ENCODE peak calls at places on chromosomes 6 and 20, in seven cellular contexts. One of them, this sample, is unnamed.

GRCh38 chr6:141587482-141588266 is 545.1 kb upstream of the GJE1 start:
- DNase-seq in Peyer's patch: no peak
- DNase-seq in adrenal gland: no peak
- DNase-seq in body of pancreas: no peak
- DNase-seq in HCT116: no peak
- DNase-seq in GM12878: no peak
- DNase-seq in stomach: no peak
- DNase-seq in this sample: no peak

GRCh38 chr20:10074513-10074912 is 39.7 kb downstream of the ANKEF1 start:
- DNase-seq in Peyer's patch: no peak
- DNase-seq in adrenal gland: peak; percentile 58
- DNase-seq in body of pancreas: no peak
- DNase-seq in HCT116: peak; percentile 29
- DNase-seq in GM12878: no peak
- DNase-seq in stomach: no peak
- DNase-seq in this sample: no peak

GRCh38 chr6:53725791-53726575 is 60.4 kb upstream of the KLHL31 start:
- DNase-seq in Peyer's patch: peak; percentile 83
- DNase-seq in adrenal gland: peak; percentile 85
- DNase-seq in body of pancreas: peak; percentile 84
- DNase-seq in HCT116: no peak
- DNase-seq in GM12878: no peak
- DNase-seq in stomach: peak; percentile 84
- DNase-seq in this sample: peak; percentile 76

GRCh38 chr20:2314759-2315439 is 19.1 kb downstream of the TGM3 start:
- DNase-seq in Peyer's patch: no peak
- DNase-seq in adrenal gland: peak; percentile 54
- DNase-seq in body of pancreas: no peak
- DNase-seq in HCT116: peak; percentile 65
- DNase-seq in GM12878: no peak
- DNase-seq in stomach: no peak
- DNase-seq in this sample: no peak

GRCh38 chr6:30806581-30807183 is 62.3 kb upstream of the IER3 start:
- DNase-seq in Peyer's patch: no peak
- DNase-seq in adrenal gland: no peak
- DNase-seq in body of pancreas: no peak
- DNase-seq in HCT116: peak; percentile 78
- DNase-seq in GM12878: no peak
- DNase-seq in stomach: no peak
- DNase-seq in this sample: no peak

GRCh38 chr20:44615169-44615791 is 32.9 kb downstream of the PKIG start:
- DNase-seq in Peyer's patch: no peak
- DNase-seq in adrenal gland: no peak
- DNase-seq in body of pancreas: no peak
- DNase-seq in HCT116: no peak
- DNase-seq in GM12878: no peak
- DNase-seq in stomach: no peak
- DNase-seq in this sample: no peak

GRCh38 chr6:162416845-162417537 is 310.6 kb downstream of the PRKN start:
- DNase-seq in Peyer's patch: no peak
- DNase-seq in adrenal gland: no peak
- DNase-seq in body of pancreas: no peak
- DNase-seq in HCT116: no peak
- DNase-seq in GM12878: no peak
- DNase-seq in stomach: no peak
- DNase-seq in this sample: no peak

GRCh38 chr20:15205719-15206118 is 868.3 kb upstream of the FLRT3 start:
- DNase-seq in Peyer's patch: no peak
- DNase-seq in adrenal gland: no peak
- DNase-seq in body of pancreas: no peak
- DNase-seq in HCT116: no peak
- DNase-seq in GM12878: no peak
- DNase-seq in stomach: no peak
- DNase-seq in this sample: no peak

GRCh38 chr6:20403766-20404640 is 2.3 kb downstream of the E2F3 start:
- DNase-seq in Peyer's patch: no peak
- DNase-seq in adrenal gland: peak; percentile 53
- DNase-seq in body of pancreas: no peak
- DNase-seq in HCT116: peak; percentile 12
- DNase-seq in GM12878: no peak
- DNase-seq in stomach: peak; percentile 34
- DNase-seq in this sample: no peak
- TF ChIP-seq POLR2A in Peyer's patch: no peak
- TF ChIP-seq POLR2A in adrenal gland: no peak
- TF ChIP-seq POLR2A in body of pancreas: no peak
- TF ChIP-seq POLR2A in HCT116: no peak
- TF ChIP-seq POLR2A in GM12878: no peak
- TF ChIP-seq POLR2A in stomach: no peak
- TF ChIP-seq POLR2A in this sample: no peak

GRCh38 chr6:44078219-44078794 is 48.9 kb downstream of the MRPL14 start:
- DNase-seq in Peyer's patch: no peak
- DNase-seq in adrenal gland: no peak
- DNase-seq in body of pancreas: no peak
- DNase-seq in HCT116: no peak
- DNase-seq in GM12878: no peak
- DNase-seq in stomach: no peak
- DNase-seq in this sample: no peak

GRCh38 chr6:44076016-44076365 is 51.3 kb downstream of the MRPL14 start:
- DNase-seq in Peyer's patch: no peak
- DNase-seq in adrenal gland: no peak
- DNase-seq in body of pancreas: no peak
- DNase-seq in HCT116: no peak
- DNase-seq in GM12878: no peak
- DNase-seq in stomach: no peak
- DNase-seq in this sample: no peak

GRCh38 chr6:44078795-44079671 is 48.2 kb downstream of the MRPL14 start:
- DNase-seq in Peyer's patch: peak; percentile 72
- DNase-seq in adrenal gland: peak; percentile 87
- DNase-seq in body of pancreas: peak; percentile 83
- DNase-seq in HCT116: peak; percentile 60
- DNase-seq in GM12878: no peak
- DNase-seq in stomach: peak; percentile 82
- DNase-seq in this sample: peak; percentile 74

GRCh38 chr6:44076366-44077200 is 50.7 kb downstream of the MRPL14 start:
- DNase-seq in Peyer's patch: peak; percentile 70
- DNase-seq in adrenal gland: peak; percentile 69
- DNase-seq in body of pancreas: peak; percentile 61
- DNase-seq in HCT116: no peak
- DNase-seq in GM12878: no peak
- DNase-seq in stomach: peak; percentile 74
- DNase-seq in this sample: peak; percentile 52

GRCh38 chr6:44077201-44077946 is 49.9 kb downstream of the MRPL14 start:
- DNase-seq in Peyer's patch: no peak
- DNase-seq in adrenal gland: no peak
- DNase-seq in body of pancreas: no peak
- DNase-seq in HCT116: no peak
- DNase-seq in GM12878: no peak
- DNase-seq in stomach: no peak
- DNase-seq in this sample: no peak
- H3K4me1 ChIP-seq in Peyer's patch: peaks cover 11% of the 10 kb centered on the region
- H3K4me1 ChIP-seq in adrenal gland: peaks cover 19% of the 10 kb centered on the region
- H3K4me1 ChIP-seq in body of pancreas: peaks cover 33% of the 10 kb centered on the region
- H3K4me1 ChIP-seq in HCT116: peaks cover 33% of the 10 kb centered on the region
- H3K4me1 ChIP-seq in GM12878: peaks cover 65% of the 10 kb centered on the region
- H3K4me1 ChIP-seq in stomach: peaks cover 28% of the 10 kb centered on the region
- H3K4me1 ChIP-seq in this sample: peaks cover 14% of the 10 kb centered on the region

DNA sequence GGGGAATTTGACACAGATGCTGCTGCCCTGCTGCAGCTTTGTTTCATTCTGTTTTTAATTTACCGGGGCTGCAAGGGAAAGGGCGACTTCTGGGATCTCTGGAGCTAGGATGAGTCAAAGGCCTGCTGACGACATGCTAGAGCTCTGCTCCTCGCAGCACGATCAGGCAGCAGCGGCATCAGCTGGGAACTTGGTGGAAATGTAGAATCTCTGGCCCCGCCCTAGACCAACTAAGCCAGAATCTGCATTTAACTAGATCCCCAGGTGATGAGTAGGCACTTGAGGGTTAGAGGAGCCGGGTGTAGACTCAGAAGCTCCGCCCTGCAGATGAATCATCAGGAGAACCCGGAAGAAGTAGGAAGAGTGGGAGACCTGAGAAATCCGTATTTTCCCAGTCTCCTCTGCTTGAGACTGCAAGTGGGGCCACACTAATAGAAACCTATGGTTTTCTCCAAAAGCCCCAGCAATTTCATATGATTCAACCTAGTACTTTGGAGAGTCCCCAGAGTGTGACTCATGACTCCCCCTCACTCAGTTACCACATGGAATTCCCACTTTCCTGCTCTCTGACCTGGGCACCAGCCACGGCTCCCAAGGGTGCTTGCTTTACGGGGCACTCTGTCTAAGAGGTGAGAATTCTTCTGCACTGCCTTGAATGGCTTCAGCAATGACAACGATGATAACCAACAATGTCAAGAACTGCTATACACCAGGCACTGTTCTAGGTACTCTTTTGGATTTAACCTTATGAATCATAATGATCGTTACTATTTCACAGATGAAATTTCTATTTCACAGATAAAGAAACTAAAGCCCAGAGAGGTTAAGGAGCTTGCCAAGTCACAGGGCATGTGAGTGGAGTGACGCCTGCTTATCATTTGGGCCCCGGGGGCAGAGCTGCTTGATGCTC is 18.1 kb downstream of the TUBB2B start:
- DNase-seq in Peyer's patch: peak; percentile 58
- DNase-seq in adrenal gland: peak; percentile 36
- DNase-seq in body of pancreas: no peak
- DNase-seq in HCT116: peak; percentile 96
- DNase-seq in GM12878: peak; percentile 60
- DNase-seq in stomach: peak; percentile 36
- DNase-seq in this sample: peak; percentile 53
- TF ChIP-seq POLR2A in Peyer's patch: no peak
- TF ChIP-seq POLR2A in adrenal gland: no peak
- TF ChIP-seq POLR2A in body of pancreas: no peak
- TF ChIP-seq POLR2A in HCT116: no peak
- TF ChIP-seq POLR2A in GM12878: no peak
- TF ChIP-seq POLR2A in stomach: no peak
- TF ChIP-seq POLR2A in this sample: no peak

DNA sequence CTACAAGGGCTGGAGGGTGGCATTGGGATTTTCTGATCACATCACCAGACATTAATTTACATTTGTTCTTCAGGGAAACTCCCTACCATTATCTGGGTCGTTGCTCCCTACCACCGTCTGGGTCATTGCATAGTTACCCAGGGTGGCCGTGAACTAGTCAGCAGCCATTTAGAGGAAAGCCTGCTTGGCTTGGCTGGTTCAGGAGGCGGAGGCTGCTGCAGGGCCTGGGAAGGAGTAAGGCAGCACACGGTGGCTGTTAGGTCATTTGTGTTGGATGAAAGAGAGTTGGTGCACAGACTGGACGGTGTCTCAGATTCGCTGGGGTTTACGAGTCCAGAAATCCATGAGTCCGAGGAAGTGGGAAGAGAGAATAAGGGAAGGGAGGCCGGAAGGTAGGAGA is 17.8 kb downstream of the ARID1B start:
- DNase-seq in Peyer's patch: no peak
- DNase-seq in adrenal gland: no peak
- DNase-seq in body of pancreas: no peak
- DNase-seq in HCT116: no peak
- DNase-seq in GM12878: no peak
- DNase-seq in stomach: no peak
- DNase-seq in this sample: no peak
- H3K4me1 ChIP-seq in Peyer's patch: peaks cover 8% of the 10 kb centered on the region
- H3K4me1 ChIP-seq in adrenal gland: peaks cover 57% of the 10 kb centered on the region
- H3K4me1 ChIP-seq in body of pancreas: peaks cover 37% of the 10 kb centered on the region
- H3K4me1 ChIP-seq in HCT116: no peaks in the 10 kb centered on the region
- H3K4me1 ChIP-seq in GM12878: peaks cover 38% of the 10 kb centered on the region
- H3K4me1 ChIP-seq in stomach: peaks cover 36% of the 10 kb centered on the region
- H3K4me1 ChIP-seq in this sample: peaks cover 14% of the 10 kb centered on the region

DNA sequence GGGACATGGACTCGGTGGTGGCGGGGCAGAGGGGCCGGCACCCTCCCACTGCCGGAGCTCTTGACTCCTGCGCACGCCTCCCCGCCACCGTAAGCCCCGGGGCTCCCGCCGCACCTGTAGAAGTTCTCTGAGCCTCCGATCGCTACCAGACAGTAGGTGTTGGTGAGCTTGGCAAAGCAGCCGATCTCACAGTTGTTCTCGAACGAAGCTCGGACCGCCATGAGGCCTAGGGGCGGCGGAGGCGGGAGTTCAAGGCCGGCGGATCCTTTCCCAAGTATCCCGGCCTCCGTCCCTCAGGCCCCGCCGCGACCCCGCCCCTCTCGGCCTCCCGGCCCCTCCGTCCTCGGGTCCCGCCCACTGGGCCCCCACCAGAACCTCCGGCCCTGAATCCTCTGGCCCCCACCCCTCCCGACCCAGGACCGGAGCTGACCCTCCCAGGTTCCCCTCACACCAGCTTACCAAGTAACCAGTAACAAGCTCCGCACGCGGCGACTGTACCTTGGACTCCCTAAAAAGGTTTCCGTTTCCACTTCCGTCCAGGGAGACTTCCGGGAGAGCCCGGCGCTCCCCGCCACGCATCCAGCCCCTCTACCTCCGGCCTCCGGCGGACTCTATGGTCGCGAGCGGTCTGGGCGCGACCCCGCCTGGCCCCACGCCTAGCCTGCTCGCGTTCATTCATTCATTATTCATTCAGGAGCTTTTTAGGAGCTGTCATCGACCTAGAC is at the start of gene EIF6:
- DNase-seq in Peyer's patch: peak; percentile 87
- DNase-seq in adrenal gland: peak; percentile 80
- DNase-seq in body of pancreas: peak; percentile 82
- DNase-seq in HCT116: peak; percentile 79
- DNase-seq in GM12878: peak; percentile 36
- DNase-seq in stomach: peak; percentile 82
- DNase-seq in this sample: peak; percentile 76
- TF ChIP-seq POLR2A in Peyer's patch: peak; percentile 69
- TF ChIP-seq POLR2A in adrenal gland: no peak
- TF ChIP-seq POLR2A in body of pancreas: peak; percentile 53
- TF ChIP-seq POLR2A in HCT116: peak; percentile 57
- TF ChIP-seq POLR2A in GM12878: peak; percentile 63
- TF ChIP-seq POLR2A in stomach: no peak
- TF ChIP-seq POLR2A in this sample: no peak

GRCh38 chr6:39847216-39847615 is 55.0 kb downstream of the DAAM2 start:
- DNase-seq in Peyer's patch: no peak
- DNase-seq in adrenal gland: no peak
- DNase-seq in body of pancreas: peak; percentile 54
- DNase-seq in HCT116: no peak
- DNase-seq in GM12878: no peak
- DNase-seq in stomach: peak; percentile 66
- DNase-seq in this sample: peak; percentile 47
- H3K4me1 ChIP-seq in Peyer's patch: no peaks in the 10 kb centered on the region
- H3K4me1 ChIP-seq in adrenal gland: peaks cover 58% of the 10 kb centered on the region
- H3K4me1 ChIP-seq in body of pancreas: peaks cover 49% of the 10 kb centered on the region
- H3K4me1 ChIP-seq in HCT116: no peaks in the 10 kb centered on the region
- H3K4me1 ChIP-seq in GM12878: no peaks in the 10 kb centered on the region
- H3K4me1 ChIP-seq in stomach: peaks cover 38% of the 10 kb centered on the region
- H3K4me1 ChIP-seq in this sample: no peaks in the 10 kb centered on the region

DNA sequence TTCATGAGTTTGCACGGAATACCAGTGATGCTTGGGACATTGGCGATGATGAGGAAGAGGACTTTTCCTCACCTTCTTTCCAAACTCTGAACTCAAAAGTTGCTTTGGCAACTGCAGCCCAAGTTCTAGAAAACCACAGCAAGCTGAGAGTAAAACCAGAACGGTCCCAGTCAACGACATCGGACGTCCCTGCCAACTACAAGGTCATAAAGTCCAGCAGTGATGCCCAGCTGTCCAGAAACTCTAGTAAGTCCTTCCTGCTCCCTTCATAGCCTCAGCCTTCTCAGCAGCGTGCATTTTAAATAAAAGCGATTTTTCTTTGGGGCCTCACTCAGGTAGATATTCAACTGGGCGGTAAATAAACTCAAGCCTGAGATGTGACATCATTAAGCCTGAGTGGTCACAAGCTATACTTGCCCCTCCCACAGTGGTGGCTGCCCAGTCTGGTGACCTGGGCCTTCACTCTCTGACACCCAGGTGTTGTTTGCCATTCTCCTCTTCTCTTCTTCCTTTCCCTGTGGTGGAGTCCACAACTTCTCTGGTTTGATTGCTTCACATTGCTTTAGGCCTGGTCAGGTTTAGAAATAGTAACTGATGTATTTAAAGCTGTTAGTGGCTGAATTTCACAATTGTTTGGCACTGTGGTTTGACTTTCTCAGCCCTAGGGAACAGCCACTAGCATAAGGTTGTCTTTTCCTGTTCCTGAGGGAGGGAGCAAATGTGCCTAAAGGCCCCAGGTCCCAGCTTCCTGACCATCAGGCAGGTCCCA is 21.6 kb upstream of the TMEM217 start:
- DNase-seq in Peyer's patch: no peak
- DNase-seq in adrenal gland: no peak
- DNase-seq in body of pancreas: no peak
- DNase-seq in HCT116: no peak
- DNase-seq in GM12878: no peak
- DNase-seq in stomach: no peak
- DNase-seq in this sample: no peak
- TF ChIP-seq POLR2A in Peyer's patch: no peak
- TF ChIP-seq POLR2A in adrenal gland: no peak
- TF ChIP-seq POLR2A in body of pancreas: no peak
- TF ChIP-seq POLR2A in HCT116: no peak
- TF ChIP-seq POLR2A in GM12878: no peak
- TF ChIP-seq POLR2A in stomach: no peak
- TF ChIP-seq POLR2A in this sample: no peak

This sample was measured in uterus.